ENCODE peak calls at places on chromosome 19, in six cellular contexts. One of them, this sample, is unnamed.

GRCh38 chr19:379796-380195 is 29.2 kb downstream of the C2CD4C start:
- DNase-seq in cardiac fibroblast: no peak
- DNase-seq in activated naive CD4-positive, alpha-beta T cell treated with anti-CD3 and anti-CD28 coated beads, Interleukin-2, amount 10 ng/mL, durations not matched to agents 7 days and 5 days: no peak
- DNase-seq in astrocyte: no peak
- DNase-seq in stimulated activated effector memory CD8-positive, alpha-beta T cell treated with anti-CD3 and anti-CD28 coated beads, Interleukin-12 subunit alpha, Interleukin-12 subunit beta, amount 100 ng/mL, for 72 hours: no peak
- DNase-seq in neuronal stem cell: no peak
- DNase-seq in this sample: no peak

GRCh38 chr19:45460807-45461347 is 6.9 kb upstream of the FOSB start:
- DNase-seq in stimulated activated effector memory CD8-positive, alpha-beta T cell treated with anti-CD3 and anti-CD28 coated beads, Interleukin-12 subunit alpha, Interleukin-12 subunit beta, amount 100 ng/mL, for 72 hours: no peak
- DNase-seq in neuronal stem cell: no peak
- DNase-seq in cardiac fibroblast: no peak
- DNase-seq in activated naive CD4-positive, alpha-beta T cell treated with anti-CD3 and anti-CD28 coated beads, Interleukin-2, amount 10 ng/mL, durations not matched to agents 7 days and 5 days: no peak
- DNase-seq in astrocyte: no peak
- DNase-seq in this sample: no peak

GRCh38 chr19:54317108-54317964 is 4.4 kb upstream of the LILRA5 start:
- DNase-seq in stimulated activated effector memory CD8-positive, alpha-beta T cell treated with anti-CD3 and anti-CD28 coated beads, Interleukin-12 subunit alpha, Interleukin-12 subunit beta, amount 100 ng/mL, for 72 hours: no peak
- DNase-seq in cardiac fibroblast: no peak
- DNase-seq in neuronal stem cell: no peak
- DNase-seq in activated naive CD4-positive, alpha-beta T cell treated with anti-CD3 and anti-CD28 coated beads, Interleukin-2, amount 10 ng/mL, durations not matched to agents 7 days and 5 days: no peak
- DNase-seq in astrocyte: no peak
- DNase-seq in this sample: no peak

GRCh38 chr19:35116085-35116801 is 620 bp downstream of the FXYD3 start:
- DNase-seq in activated naive CD4-positive, alpha-beta T cell treated with anti-CD3 and anti-CD28 coated beads, Interleukin-2, amount 10 ng/mL, durations not matched to agents 7 days and 5 days: no peak
- DNase-seq in cardiac fibroblast: no peak
- DNase-seq in stimulated activated effector memory CD8-positive, alpha-beta T cell treated with anti-CD3 and anti-CD28 coated beads, Interleukin-12 subunit alpha, Interleukin-12 subunit beta, amount 100 ng/mL, for 72 hours: no peak
- DNase-seq in neuronal stem cell: no peak
- DNase-seq in astrocyte: no peak
- DNase-seq in this sample: no peak

GRCh38 chr19:46759817-46760333 is 13.6 kb upstream of the STRN4 start:
- DNase-seq in neuronal stem cell: no peak
- DNase-seq in cardiac fibroblast: peak; percentile 94
- DNase-seq in activated naive CD4-positive, alpha-beta T cell treated with anti-CD3 and anti-CD28 coated beads, Interleukin-2, amount 10 ng/mL, durations not matched to agents 7 days and 5 days: no peak
- DNase-seq in stimulated activated effector memory CD8-positive, alpha-beta T cell treated with anti-CD3 and anti-CD28 coated beads, Interleukin-12 subunit alpha, Interleukin-12 subunit beta, amount 100 ng/mL, for 72 hours: no peak
- DNase-seq in astrocyte: peak; percentile 84
- DNase-seq in this sample: no peak

GRCh38 chr19:8311461-8312260 is 3.5 kb upstream of the CD320 start:
- DNase-seq in stimulated activated effector memory CD8-positive, alpha-beta T cell treated with anti-CD3 and anti-CD28 coated beads, Interleukin-12 subunit alpha, Interleukin-12 subunit beta, amount 100 ng/mL, for 72 hours: no peak
- DNase-seq in astrocyte: no peak
- DNase-seq in cardiac fibroblast: no peak
- DNase-seq in activated naive CD4-positive, alpha-beta T cell treated with anti-CD3 and anti-CD28 coated beads, Interleukin-2, amount 10 ng/mL, durations not matched to agents 7 days and 5 days: no peak
- DNase-seq in neuronal stem cell: no peak
- DNase-seq in this sample: no peak

GRCh38 chr19:36573020-36573947 is at the start of gene ZNF529:
- DNase-seq in cardiac fibroblast: peak; percentile 91
- DNase-seq in activated naive CD4-positive, alpha-beta T cell treated with anti-CD3 and anti-CD28 coated beads, Interleukin-2, amount 10 ng/mL, durations not matched to agents 7 days and 5 days: peak; percentile 92
- DNase-seq in astrocyte: peak; percentile 88
- DNase-seq in neuronal stem cell: peak; percentile 94
- DNase-seq in stimulated activated effector memory CD8-positive, alpha-beta T cell treated with anti-CD3 and anti-CD28 coated beads, Interleukin-12 subunit alpha, Interleukin-12 subunit beta, amount 100 ng/mL, for 72 hours: peak; percentile 93
- DNase-seq in this sample: peak; percentile 86

GRCh38 chr19:55103190-55103589 is 14.2 kb downstream of the PPP1R12C start:
- DNase-seq in cardiac fibroblast: no peak
- DNase-seq in activated naive CD4-positive, alpha-beta T cell treated with anti-CD3 and anti-CD28 coated beads, Interleukin-2, amount 10 ng/mL, durations not matched to agents 7 days and 5 days: no peak
- DNase-seq in stimulated activated effector memory CD8-positive, alpha-beta T cell treated with anti-CD3 and anti-CD28 coated beads, Interleukin-12 subunit alpha, Interleukin-12 subunit beta, amount 100 ng/mL, for 72 hours: no peak
- DNase-seq in neuronal stem cell: no peak
- DNase-seq in astrocyte: no peak
- DNase-seq in this sample: no peak